ENCODE peak calls at places on chromosome 14, in four cellular contexts. P is mesendoderm, A is H9, F is H1. J is an unnamed sample.

GRCh38 chr14:39467889-39468524 is 35.8 kb upstream of the FBXO33 start:
- DNase-seq in P (peak; percentile 82), A (peak; percentile 70), F (peak; percentile 33), J (peak; percentile 43)

GRCh38 chr14:89543420-89543790 is 126.4 kb upstream of the FOXN3 start:
- DNase-seq in P (no peak), A (no peak), F (no peak), J (no peak)

GRCh38 chr14:80005561-80005960 is 205.7 kb downstream of the DIO2 start:
- DNase-seq in P (no peak), A (no peak), F (no peak), J (no peak)

GRCh38 chr14:64658201-64658600 is 46.0 kb upstream of the PLEKHG3 start:
- DNase-seq in P (no peak), A (no peak), F (no peak), J (no peak)

GRCh38 chr14:75223664-75224154 is 47.3 kb upstream of the TMED10 start:
- DNase-seq in P (peak; percentile 91), A (peak; percentile 52), F (no peak), J (peak; percentile 58)

GRCh38 chr14:24837280-24838046 is 203.5 kb upstream of the GZMB start:
- DNase-seq in P (peak; percentile 29), A (no peak), F (no peak), J (peak; percentile 53)

GRCh38 chr14:95815226-95815690 is 61.4 kb upstream of the TUNAR start:
- DNase-seq in P (peak; percentile 55), A (peak; percentile 25), F (no peak), J (no peak)

GRCh38 chr14:105060751-105061427 is 4.3 kb downstream of the GPR132 start:
- DNase-seq in P (no peak), A (peak; percentile 34), F (no peak), J (no peak)

GRCh38 chr14:60565211-60565610 is 56.3 kb downstream of the SIX6 start:
- DNase-seq in P (no peak), A (no peak), F (no peak), J (peak; percentile 62)

GRCh38 chr14:38904959-38905358 is 198.1 kb downstream of the SEC23A start:
- DNase-seq in P (no peak), A (no peak), F (no peak), J (no peak)

GRCh38 chr14:70097576-70098256 is 91.0 kb downstream of the SLC8A3 start:
- DNase-seq in P (no peak), A (no peak), F (no peak), J (no peak)

GRCh38 chr14:36507847-36508417 is 12.1 kb downstream of the NKX2-1 start:
- DNase-seq in P (no peak), A (no peak), F (no peak), J (no peak)

GRCh38 chr14:32300146-32300545 is 29.0 kb upstream of the AKAP6 start:
- DNase-seq in P (no peak), A (no peak), F (no peak), J (no peak)

GRCh38 chr14:50489851-50490250 is 42.5 kb downstream of the MAP4K5 start:
- DNase-seq in P (no peak), A (no peak), F (no peak), J (no peak)

GRCh38 chr14:103216857-103217256 is 93.6 kb downstream of the TNFAIP2 start:
- DNase-seq in P (no peak), A (peak; percentile 38), F (no peak), J (no peak)

GRCh38 chr14:97179573-97179972 is 382.4 kb downstream of the VRK1 start:
- DNase-seq in P (peak; percentile 11), A (no peak), F (no peak), J (no peak)

GRCh38 chr14:74973003-74973614 is 17.7 kb upstream of the PGF start:
- DNase-seq in P (no peak), A (no peak), F (no peak), J (peak; percentile 44)

GRCh38 chr14:66099931-66100330 is 386.2 kb upstream of the CCDC196 start:
- DNase-seq in P (no peak), A (no peak), F (no peak), J (no peak)

GRCh38 chr14:105045710-105046326 is 19.4 kb downstream of the GPR132 start:
- DNase-seq in P (peak; percentile 81), A (peak; percentile 89), F (no peak), J (peak; percentile 74)

GRCh38 chr14:58027904-58028303 is 124.1 kb downstream of the ARMH4 start:
- DNase-seq in P (no peak), A (no peak), F (no peak), J (no peak)

GRCh38 chr14:90722590-90722989 is 93.6 kb downstream of the TTC7B start:
- DNase-seq in P (no peak), A (no peak), F (no peak), J (no peak)

GRCh38 chr14:74763803-74764531 is 851 bp downstream of the YLPM1 start:
- DNase-seq in P (peak; percentile 53), A (peak; percentile 27), F (no peak), J (peak; percentile 17)

GRCh38 chr14:95832012-95832411 is 44.6 kb upstream of the TUNAR start:
- DNase-seq in P (no peak), A (peak; percentile 57), F (no peak), J (no peak)

GRCh38 chr14:90647469-90647868 is 168.8 kb downstream of the TTC7B start:
- DNase-seq in P (no peak), A (no peak), F (no peak), J (no peak)

GRCh38 chr14:103207038-103207403 is 83.8 kb downstream of the TNFAIP2 start:
- DNase-seq in P (peak; percentile 71), A (peak; percentile 80), F (peak; percentile 23), J (no peak)

GRCh38 chr14:76919811-76920571 is 93.8 kb downstream of the LRRC74A start:
- DNase-seq in P (peak; percentile 93), A (peak; percentile 70), F (no peak), J (peak; percentile 88)

GRCh38 chr14:104184911-104185499 is 46.6 kb downstream of the KIF26A start:
- DNase-seq in P (peak; percentile 66), A (no peak), F (no peak), J (no peak)

GRCh38 chr14:90512332-90512951 is 115.6 kb downstream of the CALM1 start:
- DNase-seq in P (no peak), A (no peak), F (no peak), J (no peak)

GRCh38 chr14:104685216-104685997 is 4.0 kb upstream of the INF2 start:
- DNase-seq in P (peak; percentile 77), A (no peak), F (no peak), J (no peak)

GRCh38 chr14:54567224-54567633 is 301 bp downstream of the SAMD4A start:
- DNase-seq in P (peak; percentile 74), A (peak; percentile 62), F (no peak), J (no peak)

GRCh38 chr14:35429951-35430350 is 25.4 kb upstream of the NFKBIA start:
- DNase-seq in P (no peak), A (no peak), F (no peak), J (no peak)

GRCh38 chr14:106564058-106564643 is 1037.8 kb downstream of the TMEM121 start:
- DNase-seq in P (peak; percentile 3), A (no peak), F (no peak), J (no peak)

GRCh38 chr14:53042480-53042879 is 91.6 kb upstream of the FERMT2 start:
- DNase-seq in P (no peak), A (no peak), F (no peak), J (peak; percentile 47)

GRCh38 chr14:58296731-58297130 is 1.6 kb upstream of the ARID4A start:
- DNase-seq in P (no peak), A (no peak), F (no peak), J (peak; percentile 29)

GRCh38 chr14:49586673-49587460 is 687 bp upstream of the RPS29 start:
- DNase-seq in P (peak; percentile 86), A (no peak), F (no peak), J (peak; percentile 82)

GRCh38 chr14:90715993-90716392 is 100.2 kb downstream of the TTC7B start:
- DNase-seq in P (peak; percentile 69), A (no peak), F (no peak), J (no peak)

GRCh38 chr14:73221945-73222344 is 15.4 kb upstream of the PAPLN start:
- DNase-seq in P (no peak), A (no peak), F (no peak), J (peak; percentile 59)
- H3K56ac ChIP-seq in P (no peak overlapping the region), A (no peak overlapping the region), F (no peak overlapping the region), J (no peak overlapping the region)

GRCh38 chr14:71271166-71271945 is 364.1 kb downstream of the PCNX1 start:
- DNase-seq in P (no peak), A (no peak), F (no peak), J (no peak)
- H3K56ac ChIP-seq in P (no peak overlapping the region), A (no peak overlapping the region), F (no peak overlapping the region), J (no peak overlapping the region)

GRCh38 chr14:56046546-56046945 is 71.7 kb upstream of the PELI2 start:
- DNase-seq in P (no peak), A (no peak), F (no peak), J (no peak)
- H3K56ac ChIP-seq in P (no peak overlapping the region), A (no peak overlapping the region), F (no peak overlapping the region), J (no peak overlapping the region)

DNA sequence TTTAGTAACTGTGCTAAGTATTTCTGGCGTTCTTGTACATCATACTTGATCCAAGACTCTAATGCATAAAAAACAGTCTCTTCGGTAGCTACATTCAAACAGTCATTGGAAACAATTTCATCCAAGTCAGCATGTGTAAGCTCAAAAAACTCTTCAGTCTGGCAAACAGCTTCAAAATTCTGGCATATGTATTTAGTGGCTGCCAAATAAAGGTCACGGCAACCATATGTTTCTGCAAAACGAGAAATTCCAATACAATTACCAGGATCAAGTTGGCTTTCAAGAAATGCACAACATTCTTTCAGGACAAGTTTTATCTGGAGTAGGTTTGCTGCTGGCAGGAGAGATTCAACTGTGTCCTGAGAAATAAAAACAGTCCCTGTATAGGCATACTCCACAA is 16.5 kb downstream of the KLHL28 start:
- DNase-seq in P (no peak), A (no peak), F (no peak), J (peak; percentile 88)
- H3K56ac ChIP-seq in P (no peak overlapping the region), A (no peak overlapping the region), F (no peak overlapping the region), J (no peak overlapping the region)

GRCh38 chr14:68133856-68134255 is 314.3 kb downstream of the RAD51B start:
- DNase-seq in P (no peak), A (no peak), F (no peak), J (no peak)
- H3K56ac ChIP-seq in P (no peak overlapping the region), A (no peak overlapping the region), F (no peak overlapping the region), J (no peak overlapping the region)

GRCh38 chr14:101845496-101845895 is 84.0 kb downstream of the PPP2R5C start:
- DNase-seq in P (no peak), A (no peak), F (no peak), J (no peak)
- H3K56ac ChIP-seq in P (no peak overlapping the region), A (no peak overlapping the region), F (no peak overlapping the region), J (no peak overlapping the region)

GRCh38 chr14:99633913-99634312 is 11.0 kb upstream of the HHIPL1 start:
- DNase-seq in P (no peak), A (no peak), F (no peak), J (no peak)

GRCh38 chr14:99635116-99635515 is 9.8 kb upstream of the HHIPL1 start:
- DNase-seq in P (no peak), A (no peak), F (no peak), J (no peak)

GRCh38 chr14:99633141-99633540 is 11.8 kb upstream of the HHIPL1 start:
- DNase-seq in P (no peak), A (no peak), F (no peak), J (no peak)

GRCh38 chr14:99632410-99633035 is 12.4 kb upstream of the HHIPL1 start:
- DNase-seq in P (no peak), A (no peak), F (no peak), J (no peak)

DNA sequence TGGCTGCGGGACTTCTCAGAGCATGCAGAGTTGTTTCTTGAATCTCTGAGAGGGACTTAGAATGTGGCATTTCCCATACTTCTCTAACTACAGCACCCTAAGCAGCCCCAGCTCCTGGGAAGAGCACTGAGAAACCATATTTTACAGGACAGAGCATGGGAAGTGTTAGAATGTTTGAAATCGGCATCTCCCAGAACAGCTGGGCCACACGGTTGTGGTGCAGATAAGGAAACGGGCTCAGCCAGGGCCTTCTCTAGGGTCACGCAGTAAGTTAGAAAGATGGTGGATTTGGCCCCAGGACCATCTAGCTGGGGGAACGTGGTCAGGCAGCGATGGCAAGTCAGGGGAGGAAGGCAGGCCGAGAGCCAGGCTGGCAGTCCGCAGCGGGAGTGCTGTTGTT is 10.5 kb upstream of the HHIPL1 start:
- DNase-seq in P (no peak), A (no peak), F (no peak), J (no peak)
- H3K56ac ChIP-seq in P (no peak overlapping the region), A (no peak overlapping the region), F (no peak overlapping the region), J (no peak overlapping the region)

J was measured in IMR-90.